ENCODE peak calls at places on chromosomes 2 and 18, in five cellular contexts. One of them, this sample, is unnamed. For H3K36me3, the result is how much of the 10 kb centered on the place peaks cover.

GRCh38 chr2:45470531-45470930 is 140.5 kb downstream of the SRBD1 start:
- DNase-seq in IMR-90: no peak
- DNase-seq in left lung: no peak
- DNase-seq in kidney epithelial cell: no peak
- DNase-seq in uterus: no peak
- DNase-seq in this sample: no peak

GRCh38 chr18:52670903-52671302 is 330.9 kb downstream of the DCC start:
- DNase-seq in uterus: no peak
- DNase-seq in kidney epithelial cell: no peak
- DNase-seq in left lung: no peak
- DNase-seq in IMR-90: peak
- DNase-seq in this sample: no peak

GRCh38 chr18:63216911-63217311 is 102.7 kb downstream of the BCL2 start:
- DNase-seq in IMR-90: no peak
- DNase-seq in kidney epithelial cell: no peak
- DNase-seq in uterus: no peak
- DNase-seq in left lung: no peak
- DNase-seq in this sample: no peak

GRCh38 chr2:218659988-218660358 is 490 bp downstream of the BCS1L start:
- DNase-seq in kidney epithelial cell: no peak
- DNase-seq in IMR-90: no peak
- DNase-seq in uterus: no peak
- DNase-seq in left lung: no peak
- DNase-seq in this sample: no peak

GRCh38 chr2:180359522-180360282 is 352.6 kb upstream of the CWC22 start:
- DNase-seq in IMR-90: no peak
- DNase-seq in uterus: no peak
- DNase-seq in kidney epithelial cell: no peak
- DNase-seq in left lung: no peak
- DNase-seq in this sample: no peak

GRCh38 chr2:179883407-179883806 is 22.0 kb upstream of the ZNF385B start:
- DNase-seq in uterus: no peak
- DNase-seq in kidney epithelial cell: no peak
- DNase-seq in IMR-90: no peak
- DNase-seq in left lung: no peak
- DNase-seq in this sample: no peak

GRCh38 chr2:45276914-45277313 is 267.7 kb upstream of the SIX2 start:
- DNase-seq in IMR-90: no peak
- DNase-seq in uterus: no peak
- DNase-seq in left lung: no peak
- DNase-seq in kidney epithelial cell: no peak
- DNase-seq in this sample: no peak

GRCh38 chr18:79300382-79300781 is 95.3 kb upstream of the NFATC1 start:
- DNase-seq in uterus: no peak
- DNase-seq in IMR-90: no peak
- DNase-seq in left lung: no peak
- DNase-seq in kidney epithelial cell: no peak
- DNase-seq in this sample: no peak

GRCh38 chr2:74026674-74027294 is 42.1 kb downstream of the TET3 start:
- DNase-seq in left lung: no peak
- DNase-seq in kidney epithelial cell: no peak
- DNase-seq in uterus: no peak
- DNase-seq in IMR-90: no peak
- DNase-seq in this sample: no peak

GRCh38 chr2:86031151-86031550 is 74.5 kb downstream of the POLR1A start:
- DNase-seq in kidney epithelial cell: no peak
- DNase-seq in uterus: no peak
- DNase-seq in left lung: no peak
- DNase-seq in IMR-90: no peak
- DNase-seq in this sample: no peak
- H3K36me3 ChIP-seq in kidney epithelial cell: under half
- H3K36me3 ChIP-seq in uterus: under half
- H3K36me3 ChIP-seq in left lung: half or more
- H3K36me3 ChIP-seq in IMR-90: half or more
- H3K36me3 ChIP-seq in this sample: under half

GRCh38 chr18:73653251-73653650 is 494.4 kb downstream of the FBXO15 start:
- DNase-seq in kidney epithelial cell: no peak
- DNase-seq in IMR-90: no peak
- DNase-seq in left lung: no peak
- DNase-seq in uterus: no peak
- DNase-seq in this sample: no peak
- H3K4me3 ChIP-seq in kidney epithelial cell: no peak
- H3K4me3 ChIP-seq in IMR-90: no peak
- H3K4me3 ChIP-seq in left lung: no peak
- H3K4me3 ChIP-seq in uterus: no peak
- H3K4me3 ChIP-seq in this sample: no peak

GRCh38 chr18:8881103-8881502 is 175.7 kb downstream of the MTCL1 start:
- DNase-seq in kidney epithelial cell: no peak
- DNase-seq in uterus: no peak
- DNase-seq in left lung: no peak
- DNase-seq in IMR-90: no peak
- DNase-seq in this sample: no peak

GRCh38 chr18:8883409-8883668 is 178.0 kb downstream of the MTCL1 start:
- DNase-seq in left lung: no peak
- DNase-seq in kidney epithelial cell: no peak
- DNase-seq in IMR-90: no peak
- DNase-seq in uterus: no peak
- DNase-seq in this sample: no peak

GRCh38 chr18:8876887-8877286 is 171.5 kb downstream of the MTCL1 start:
- DNase-seq in uterus: no peak
- DNase-seq in kidney epithelial cell: no peak
- DNase-seq in IMR-90: no peak
- DNase-seq in left lung: no peak
- DNase-seq in this sample: no peak

GRCh38 chr18:8882632-8883408 is 177.5 kb downstream of the MTCL1 start:
- DNase-seq in IMR-90: no peak
- DNase-seq in kidney epithelial cell: no peak
- DNase-seq in uterus: no peak
- DNase-seq in left lung: no peak
- DNase-seq in this sample: no peak
- TF ChIP-seq CTCF in IMR-90: no peak
- TF ChIP-seq CTCF in kidney epithelial cell: no peak
- TF ChIP-seq CTCF in uterus: no peak
- TF ChIP-seq CTCF in left lung: no peak
- TF ChIP-seq CTCF in this sample: no peak

DNA sequence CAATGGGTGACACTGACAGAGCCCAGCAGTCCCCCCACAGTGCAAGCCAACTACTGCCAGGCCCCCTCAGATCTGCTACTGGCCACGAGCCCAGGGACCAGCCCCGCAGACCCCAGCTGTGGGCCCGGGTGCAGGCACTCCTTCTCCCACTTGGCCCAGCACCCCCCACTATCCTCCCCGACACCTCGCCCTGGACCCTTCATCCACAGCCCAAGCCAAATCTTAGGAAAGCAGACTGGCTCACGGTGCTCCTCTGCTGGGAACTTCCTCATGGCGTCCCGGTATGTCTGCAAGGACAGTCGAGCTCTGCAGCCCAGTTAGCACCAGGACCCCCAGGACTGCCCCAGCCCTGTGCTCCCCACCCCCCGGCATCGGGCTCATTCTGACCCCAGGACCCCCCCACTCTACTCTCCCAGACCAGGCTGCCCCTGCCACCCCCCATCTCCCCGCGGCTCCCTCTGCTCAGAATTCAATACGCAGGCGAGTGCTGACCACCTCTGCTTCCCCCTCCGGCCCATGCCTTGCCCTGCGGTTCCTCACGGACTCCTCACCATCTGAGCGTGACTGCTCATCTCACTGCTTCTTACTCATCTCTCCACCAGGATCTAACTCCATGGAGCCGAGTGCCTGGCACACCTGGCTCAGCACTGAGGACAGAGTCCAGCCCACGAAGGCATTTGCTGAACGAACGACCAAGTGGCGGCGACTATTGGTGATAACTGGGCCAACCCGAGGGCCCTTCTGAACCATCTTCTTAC is 85.7 kb downstream of the PXDN start:
- DNase-seq in uterus: no peak
- DNase-seq in IMR-90: no peak
- DNase-seq in kidney epithelial cell: no peak
- DNase-seq in left lung: peak
- DNase-seq in this sample: no peak
- H3K36me3 ChIP-seq in uterus: under half
- H3K36me3 ChIP-seq in IMR-90: half or more
- H3K36me3 ChIP-seq in kidney epithelial cell: under half
- H3K36me3 ChIP-seq in left lung: under half
- H3K36me3 ChIP-seq in this sample: under half

GRCh38 chr2:13522917-13523821 is 806.4 kb downstream of the TRIB2 start:
- DNase-seq in kidney epithelial cell: peak
- DNase-seq in uterus: peak
- DNase-seq in left lung: no peak
- DNase-seq in IMR-90: no peak
- DNase-seq in this sample: no peak

GRCh38 chr2:13522096-13522495 is 805.4 kb downstream of the TRIB2 start:
- DNase-seq in uterus: no peak
- DNase-seq in left lung: no peak
- DNase-seq in IMR-90: no peak
- DNase-seq in kidney epithelial cell: no peak
- DNase-seq in this sample: no peak

DNA sequence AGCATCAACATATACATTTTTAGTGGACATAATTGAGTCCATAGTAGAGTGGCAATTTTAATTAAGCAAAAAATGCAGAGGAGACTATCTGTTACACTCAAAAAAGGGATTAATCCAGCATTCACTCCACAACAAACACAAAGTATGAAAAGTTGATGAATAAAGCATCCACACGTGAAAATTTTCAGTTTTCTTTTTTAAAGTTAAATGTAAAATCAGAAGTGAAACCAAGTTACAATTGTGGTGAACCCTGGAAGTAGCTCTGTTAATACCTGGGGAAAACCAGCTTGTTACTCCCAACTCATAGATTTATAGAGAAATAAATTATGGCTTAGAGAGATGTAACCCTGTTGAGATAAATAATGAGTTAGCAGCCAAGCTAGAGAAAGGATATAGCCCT is 807.8 kb downstream of the TRIB2 start:
- DNase-seq in IMR-90: no peak
- DNase-seq in left lung: no peak
- DNase-seq in uterus: no peak
- DNase-seq in kidney epithelial cell: no peak
- DNase-seq in this sample: no peak
- H3K4me3 ChIP-seq in IMR-90: no peak
- H3K4me3 ChIP-seq in left lung: no peak
- H3K4me3 ChIP-seq in uterus: no peak
- H3K4me3 ChIP-seq in kidney epithelial cell: no peak
- H3K4me3 ChIP-seq in this sample: no peak

DNA sequence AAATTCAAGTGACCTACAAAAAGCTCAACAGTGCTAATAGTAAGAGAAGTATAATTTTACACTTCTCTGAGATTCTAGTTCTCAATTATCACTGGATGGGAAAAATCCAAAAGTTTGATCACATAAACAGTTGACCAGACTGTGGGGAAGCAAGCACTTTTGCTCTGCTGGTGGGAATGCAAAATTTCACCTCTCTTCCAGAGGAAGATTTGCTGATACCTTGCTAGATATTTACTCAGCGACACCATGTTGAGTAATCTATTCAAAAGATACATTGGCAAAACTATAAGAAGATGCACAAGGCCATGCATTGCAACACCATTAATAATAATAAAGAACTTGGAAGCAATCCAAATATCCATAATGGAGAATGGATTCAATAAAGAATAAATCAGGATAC is 204.4 kb downstream of the MREG start:
- DNase-seq in IMR-90: no peak
- DNase-seq in kidney epithelial cell: no peak
- DNase-seq in uterus: no peak
- DNase-seq in left lung: no peak
- DNase-seq in this sample: no peak
- TF ChIP-seq CTCF in IMR-90: peak
- TF ChIP-seq CTCF in kidney epithelial cell: no peak
- TF ChIP-seq CTCF in uterus: no peak
- TF ChIP-seq CTCF in left lung: no peak
- TF ChIP-seq CTCF in this sample: peak

DNA sequence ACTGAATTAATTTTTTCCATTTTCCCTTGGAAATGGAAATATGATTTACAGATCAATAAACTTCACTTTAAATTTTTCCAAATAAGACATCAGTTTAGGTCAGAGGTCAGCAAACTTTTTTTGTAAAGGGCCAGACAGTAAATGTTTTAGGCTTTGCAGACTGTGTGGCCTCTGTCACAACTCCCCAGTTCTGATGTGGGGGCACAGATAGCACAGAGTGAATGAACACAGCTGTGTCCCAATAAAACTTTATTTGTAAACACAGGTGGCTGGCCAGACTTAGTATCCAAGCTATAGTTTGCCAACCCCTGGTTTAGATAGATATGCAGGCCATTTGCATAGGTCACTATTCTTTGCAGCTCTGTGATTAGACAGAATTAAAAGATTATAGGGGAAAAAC is 59.9 kb downstream of the WDSUB1 start:
- DNase-seq in left lung: no peak
- DNase-seq in kidney epithelial cell: no peak
- DNase-seq in IMR-90: no peak
- DNase-seq in uterus: no peak
- DNase-seq in this sample: no peak
- H3K36me3 ChIP-seq in left lung: half or more
- H3K36me3 ChIP-seq in kidney epithelial cell: under half
- H3K36me3 ChIP-seq in IMR-90: half or more
- H3K36me3 ChIP-seq in uterus: under half
- H3K36me3 ChIP-seq in this sample: under half

DNA sequence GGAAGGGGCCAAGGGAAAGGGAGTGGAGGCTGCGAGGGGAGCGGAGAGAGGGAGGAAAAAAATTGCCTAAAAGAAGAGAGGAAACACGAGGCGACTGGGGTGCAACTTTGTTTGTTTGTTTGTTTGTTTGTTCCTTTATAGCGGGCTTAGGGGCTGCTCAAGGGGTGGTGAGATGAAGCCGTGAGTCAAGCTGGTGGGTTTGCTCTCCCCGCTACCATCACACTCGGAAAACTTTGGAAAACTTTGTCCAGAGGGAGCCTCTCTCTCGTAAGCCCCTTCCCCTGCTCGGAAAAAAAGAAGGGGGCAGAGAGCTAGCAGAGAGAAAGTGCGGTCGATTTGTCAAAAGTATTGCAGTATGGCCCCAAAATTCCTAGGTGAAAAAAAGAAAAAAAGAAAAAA is 308 bp upstream of the CYP26B1 start:
- DNase-seq in left lung: no peak
- DNase-seq in IMR-90: no peak
- DNase-seq in uterus: no peak
- DNase-seq in kidney epithelial cell: no peak
- DNase-seq in this sample: no peak
- H3K4me3 ChIP-seq in left lung: peak
- H3K4me3 ChIP-seq in IMR-90: no peak
- H3K4me3 ChIP-seq in uterus: no peak
- H3K4me3 ChIP-seq in kidney epithelial cell: no peak
- H3K4me3 ChIP-seq in this sample: no peak